ENCODE peak calls at places on chromosomes 7 and 10, in seven cellular contexts. One of them, this sample, is unnamed.

GRCh38 chr7:130281227-130281626 is 11.7 kb upstream of the CPA4 start:
- DNase-seq in GM12878: no peak
- DNase-seq in HCT116: no peak
- DNase-seq in H1: no peak
- DNase-seq in HepG2: no peak
- DNase-seq in K562: no peak
- DNase-seq in SK-N-SH: no peak
- DNase-seq in this sample: no peak

GRCh38 chr10:83991986-83992753 is 147.1 kb upstream of the GHITM start:
- DNase-seq in H1: peak
- DNase-seq in SK-N-SH: peak
- DNase-seq in GM12878: peak
- DNase-seq in HepG2: peak
- DNase-seq in K562: peak
- DNase-seq in HCT116: peak
- DNase-seq in this sample: peak

GRCh38 chr7:5397657-5398237 is 25.9 kb downstream of the TNRC18 start:
- DNase-seq in K562: no peak
- DNase-seq in HepG2: no peak
- DNase-seq in HCT116: no peak
- DNase-seq in SK-N-SH: no peak
- DNase-seq in GM12878: no peak
- DNase-seq in H1: no peak
- DNase-seq in this sample: no peak

GRCh38 chr10:123926401-123927264 is 35.0 kb upstream of the CPXM2 start:
- DNase-seq in GM12878: peak
- DNase-seq in HCT116: no peak
- DNase-seq in H1: no peak
- DNase-seq in HepG2: no peak
- DNase-seq in K562: peak
- DNase-seq in SK-N-SH: no peak
- DNase-seq in this sample: no peak

GRCh38 chr10:49657606-49658005 is 21.8 kb upstream of the C10orf53 start:
- DNase-seq in HepG2: no peak
- DNase-seq in HCT116: no peak
- DNase-seq in SK-N-SH: no peak
- DNase-seq in H1: no peak
- DNase-seq in K562: no peak
- DNase-seq in GM12878: no peak
- DNase-seq in this sample: no peak

GRCh38 chr10:11285171-11285570 is 267.5 kb downstream of the CELF2 start:
- DNase-seq in K562: no peak
- DNase-seq in HepG2: no peak
- DNase-seq in HCT116: no peak
- DNase-seq in GM12878: no peak
- DNase-seq in H1: no peak
- DNase-seq in SK-N-SH: no peak
- DNase-seq in this sample: no peak

GRCh38 chr10:109994711-109995110 is 13.1 kb upstream of the ADD3 start:
- DNase-seq in HCT116: no peak
- DNase-seq in H1: no peak
- DNase-seq in K562: no peak
- DNase-seq in HepG2: no peak
- DNase-seq in GM12878: no peak
- DNase-seq in SK-N-SH: no peak
- DNase-seq in this sample: no peak

GRCh38 chr7:29196971-29197370 is 2.4 kb downstream of the CHN2 start:
- DNase-seq in H1: no peak
- DNase-seq in HepG2: no peak
- DNase-seq in GM12878: no peak
- DNase-seq in HCT116: no peak
- DNase-seq in SK-N-SH: no peak
- DNase-seq in K562: no peak
- DNase-seq in this sample: no peak

GRCh38 chr7:41711283-41712064 is 8.6 kb upstream of the INHBA start:
- DNase-seq in H1: peak
- DNase-seq in K562: peak
- DNase-seq in HCT116: no peak
- DNase-seq in SK-N-SH: peak
- DNase-seq in HepG2: peak
- DNase-seq in GM12878: no peak
- DNase-seq in this sample: no peak

GRCh38 chr10:70441161-70441876 is at the start of gene NODAL:
- DNase-seq in K562: no peak
- DNase-seq in GM12878: no peak
- DNase-seq in SK-N-SH: peak
- DNase-seq in H1: peak
- DNase-seq in HepG2: no peak
- DNase-seq in HCT116: no peak
- DNase-seq in this sample: no peak

GRCh38 chr7:137953692-137954470 is 48.0 kb downstream of the CREB3L2 start:
- DNase-seq in H1: no peak
- DNase-seq in GM12878: no peak
- DNase-seq in SK-N-SH: no peak
- DNase-seq in HCT116: peak
- DNase-seq in HepG2: no peak
- DNase-seq in K562: peak
- DNase-seq in this sample: no peak

GRCh38 chr7:21300692-21301091 is 127.2 kb upstream of the SP4 start:
- DNase-seq in H1: no peak
- DNase-seq in HepG2: peak
- DNase-seq in GM12878: no peak
- DNase-seq in HCT116: peak
- DNase-seq in SK-N-SH: peak
- DNase-seq in K562: peak
- DNase-seq in this sample: no peak

GRCh38 chr10:88114368-88114767 is 250.9 kb downstream of the PTEN start:
- DNase-seq in GM12878: no peak
- DNase-seq in SK-N-SH: peak
- DNase-seq in H1: no peak
- DNase-seq in HCT116: peak
- DNase-seq in HepG2: peak
- DNase-seq in K562: peak
- DNase-seq in this sample: peak

GRCh38 chr10:114963908-114964307 is 25.9 kb downstream of the TRUB1 start:
- DNase-seq in HCT116: no peak
- DNase-seq in HepG2: no peak
- DNase-seq in H1: no peak
- DNase-seq in K562: no peak
- DNase-seq in GM12878: no peak
- DNase-seq in SK-N-SH: no peak
- DNase-seq in this sample: no peak

GRCh38 chr10:94180576-94180975 is 182.2 kb downstream of the NOC3L start:
- DNase-seq in SK-N-SH: no peak
- DNase-seq in HCT116: no peak
- DNase-seq in H1: no peak
- DNase-seq in GM12878: no peak
- DNase-seq in HepG2: no peak
- DNase-seq in K562: no peak
- DNase-seq in this sample: no peak

GRCh38 chr7:27192546-27193334 is 7.2 kb downstream of the HOXA13 start:
- DNase-seq in HepG2: no peak
- DNase-seq in GM12878: no peak
- DNase-seq in HCT116: no peak
- DNase-seq in SK-N-SH: peak
- DNase-seq in K562: no peak
- DNase-seq in H1: peak
- DNase-seq in this sample: no peak

GRCh38 chr7:16637279-16637795 is 8.2 kb downstream of the ANKMY2 start:
- DNase-seq in H1: no peak
- DNase-seq in HepG2: no peak
- DNase-seq in SK-N-SH: no peak
- DNase-seq in HCT116: no peak
- DNase-seq in GM12878: no peak
- DNase-seq in K562: no peak
- DNase-seq in this sample: no peak

GRCh38 chr10:91022924-91023707 is 102.2 kb upstream of the ANKRD1 start:
- DNase-seq in HepG2: no peak
- DNase-seq in H1: no peak
- DNase-seq in GM12878: no peak
- DNase-seq in K562: no peak
- DNase-seq in SK-N-SH: no peak
- DNase-seq in HCT116: no peak
- DNase-seq in this sample: no peak

GRCh38 chr7:142063551-142064442 is 47.7 kb upstream of the MGAM2 start:
- DNase-seq in GM12878: no peak
- DNase-seq in K562: no peak
- DNase-seq in SK-N-SH: no peak
- DNase-seq in H1: no peak
- DNase-seq in HCT116: no peak
- DNase-seq in HepG2: no peak
- DNase-seq in this sample: no peak

GRCh38 chr7:148556892-148557291 is 33.7 kb upstream of the C7orf33 start:
- DNase-seq in K562: no peak
- DNase-seq in H1: no peak
- DNase-seq in GM12878: no peak
- DNase-seq in HepG2: no peak
- DNase-seq in HCT116: peak
- DNase-seq in SK-N-SH: no peak
- DNase-seq in this sample: no peak

DNA sequence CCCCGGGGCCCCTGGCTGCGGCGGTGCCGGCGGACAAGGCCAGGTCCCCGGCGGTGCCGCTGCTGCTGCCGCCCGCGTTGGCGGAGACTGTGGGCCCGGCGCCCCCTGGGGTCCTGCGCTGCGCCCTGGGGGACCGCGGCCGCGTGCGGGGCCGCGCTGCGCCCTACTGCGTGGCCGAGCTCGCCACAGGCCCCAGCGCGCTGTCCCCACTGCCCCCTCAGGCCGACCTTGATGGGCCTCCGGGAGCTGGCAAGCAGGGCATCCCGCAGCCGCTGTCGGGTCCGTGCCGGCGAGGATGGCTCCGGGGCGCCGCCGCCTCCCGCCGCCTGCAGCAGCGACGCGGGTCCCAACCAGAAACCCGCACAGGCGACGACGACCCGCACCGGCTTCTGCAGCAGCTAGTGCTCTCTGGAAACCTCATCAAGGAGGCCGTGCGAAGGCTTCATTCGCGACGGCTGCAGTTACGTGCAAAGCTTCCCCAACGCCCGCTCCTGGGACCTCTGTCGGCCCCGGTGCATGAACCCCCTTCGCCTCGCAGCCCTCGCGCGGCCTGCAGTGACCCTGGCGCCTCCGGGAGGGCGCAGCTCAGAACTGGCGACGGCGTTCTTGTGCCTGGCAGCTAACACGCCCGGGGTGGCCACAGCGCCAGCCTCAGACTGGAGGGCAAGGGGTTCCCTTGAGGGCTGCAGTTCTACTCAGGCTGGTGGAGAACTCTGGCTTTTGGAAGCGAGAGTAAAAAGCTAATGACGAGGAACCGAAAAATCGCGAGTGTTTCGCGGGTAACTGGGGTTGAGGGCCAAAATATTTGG is 804 bp downstream of the FRAT1 start:
- DNase-seq in SK-N-SH: peak
- DNase-seq in H1: peak
- DNase-seq in K562: peak
- DNase-seq in HepG2: peak
- DNase-seq in GM12878: no peak
- DNase-seq in HCT116: no peak
- DNase-seq in this sample: no peak
- TF ChIP-seq JUND in SK-N-SH: no peak
- TF ChIP-seq JUND in H1: no peak
- TF ChIP-seq JUND in K562: no peak
- TF ChIP-seq JUND in HepG2: no peak
- TF ChIP-seq JUND in GM12878: no peak
- TF ChIP-seq JUND in HCT116: no peak
- TF ChIP-seq JUND in this sample: no peak

GRCh38 chr10:3873728-3874461 is 88.9 kb upstream of the KLF6 start:
- DNase-seq in HepG2: peak
- DNase-seq in SK-N-SH: peak
- DNase-seq in H1: no peak
- DNase-seq in HCT116: peak
- DNase-seq in GM12878: peak
- DNase-seq in K562: peak
- DNase-seq in this sample: no peak
- TF ChIP-seq JUND in HepG2: no peak
- TF ChIP-seq JUND in SK-N-SH: no peak
- TF ChIP-seq JUND in H1: no peak
- TF ChIP-seq JUND in HCT116: no peak
- TF ChIP-seq JUND in GM12878: no peak
- TF ChIP-seq JUND in K562: no peak
- TF ChIP-seq JUND in this sample: no peak

GRCh38 chr10:126247454-126247975 is 140.8 kb downstream of the ADAM12 start:
- DNase-seq in HepG2: no peak
- DNase-seq in GM12878: no peak
- DNase-seq in H1: no peak
- DNase-seq in HCT116: no peak
- DNase-seq in SK-N-SH: no peak
- DNase-seq in K562: no peak
- DNase-seq in this sample: no peak
- TF ChIP-seq JUND in HepG2: no peak
- TF ChIP-seq JUND in GM12878: no peak
- TF ChIP-seq JUND in H1: no peak
- TF ChIP-seq JUND in HCT116: no peak
- TF ChIP-seq JUND in SK-N-SH: peak
- TF ChIP-seq JUND in K562: peak
- TF ChIP-seq JUND in this sample: no peak

DNA sequence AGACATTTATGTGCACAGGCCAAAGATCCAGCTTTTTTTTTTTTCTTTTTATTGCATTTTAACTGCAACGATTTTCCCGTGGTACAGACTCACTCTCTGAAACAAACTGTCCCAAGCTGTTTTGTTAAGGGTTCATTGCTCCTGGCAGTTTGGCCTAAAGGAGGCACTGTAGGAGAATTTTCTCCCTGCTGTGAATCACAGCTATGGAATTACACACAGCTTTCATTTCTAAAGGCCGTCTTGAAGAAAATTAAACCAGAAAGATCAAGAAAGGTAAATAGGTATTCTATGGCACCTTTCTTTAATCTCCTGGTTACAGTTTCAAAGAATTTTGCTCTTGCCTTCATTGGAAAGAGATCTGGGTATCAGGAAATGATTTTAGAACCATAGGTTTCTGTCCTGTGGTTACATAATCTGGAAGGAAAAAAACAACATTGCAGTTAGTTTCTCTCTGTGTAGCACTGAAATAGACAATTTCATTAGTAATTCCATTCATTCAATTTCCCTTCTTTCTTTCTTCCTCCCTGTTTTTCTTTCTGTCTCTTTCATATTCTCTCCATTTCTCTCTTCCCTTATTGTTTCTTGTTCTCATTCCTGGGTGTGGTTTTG is 51.2 kb downstream of the PDK4 start:
- DNase-seq in H1: no peak
- DNase-seq in SK-N-SH: no peak
- DNase-seq in HCT116: peak
- DNase-seq in GM12878: no peak
- DNase-seq in HepG2: peak
- DNase-seq in K562: no peak
- DNase-seq in this sample: peak
- TF ChIP-seq JUND in H1: peak
- TF ChIP-seq JUND in SK-N-SH: peak
- TF ChIP-seq JUND in HCT116: peak
- TF ChIP-seq JUND in GM12878: no peak
- TF ChIP-seq JUND in HepG2: no peak
- TF ChIP-seq JUND in K562: peak
- TF ChIP-seq JUND in this sample: no peak

This sample was measured in T47D.